ENCODE peak calls at places on chromosomes 4 and X, in four cellular contexts. L is A549, E is mucosa of descending colon, P is NT2/D1. R is an unnamed sample.

GRCh38 chrX:151981129-151981528 is 6.7 kb upstream of the GABRE start:
- DNase-seq in P (no peak), E (no peak), L (no peak), R (no peak)

GRCh38 chrX:113929004-113929403 is 654.9 kb upstream of the HTR2C start:
- DNase-seq in E (peak; percentile 47), L (peak; percentile 3), P (peak; percentile 75), R (peak; percentile 43)

GRCh38 chrX:56764975-56765791 is 36.1 kb downstream of the NBDY start:
- DNase-seq in E (no peak), P (no peak), L (no peak), R (no peak)

GRCh38 chr4:61064636-61065035 is 135.5 kb upstream of the ADGRL3 start:
- DNase-seq in L (no peak), P (no peak), E (no peak), R (no peak)

GRCh38 chrX:53284684-53285447 is 3.5 kb upstream of the IQSEC2 start:
- DNase-seq in E (peak; percentile 65), P (peak; percentile 43), L (peak; percentile 60), R (peak; percentile 48)

GRCh38 chr4:75831856-75832405 is 70.3 kb downstream of the PPEF2 start:
- DNase-seq in L (no peak), P (peak; percentile 25), E (peak; percentile 35), R (no peak)

GRCh38 chr4:100165809-100166208 is 24.5 kb downstream of the DDIT4L start:
- DNase-seq in P (no peak), L (no peak), E (no peak), R (no peak)

GRCh38 chr4:13529130-13529919 is 15.0 kb downstream of the NKX3-2 start:
- DNase-seq in P (no peak), L (no peak), E (no peak), R (no peak)

GRCh38 chr4:119131160-119131559 is 4.5 kb upstream of the MYOZ2 start:
- DNase-seq in L (no peak), E (no peak), P (no peak), R (no peak)
- H3K4me1 ChIP-seq in L (peaks cover 6% of the 10 kb centered on the region), E (no peaks in the 10 kb centered on the region), P (no peaks in the 10 kb centered on the region), R (no peaks in the 10 kb centered on the region)

DNA sequence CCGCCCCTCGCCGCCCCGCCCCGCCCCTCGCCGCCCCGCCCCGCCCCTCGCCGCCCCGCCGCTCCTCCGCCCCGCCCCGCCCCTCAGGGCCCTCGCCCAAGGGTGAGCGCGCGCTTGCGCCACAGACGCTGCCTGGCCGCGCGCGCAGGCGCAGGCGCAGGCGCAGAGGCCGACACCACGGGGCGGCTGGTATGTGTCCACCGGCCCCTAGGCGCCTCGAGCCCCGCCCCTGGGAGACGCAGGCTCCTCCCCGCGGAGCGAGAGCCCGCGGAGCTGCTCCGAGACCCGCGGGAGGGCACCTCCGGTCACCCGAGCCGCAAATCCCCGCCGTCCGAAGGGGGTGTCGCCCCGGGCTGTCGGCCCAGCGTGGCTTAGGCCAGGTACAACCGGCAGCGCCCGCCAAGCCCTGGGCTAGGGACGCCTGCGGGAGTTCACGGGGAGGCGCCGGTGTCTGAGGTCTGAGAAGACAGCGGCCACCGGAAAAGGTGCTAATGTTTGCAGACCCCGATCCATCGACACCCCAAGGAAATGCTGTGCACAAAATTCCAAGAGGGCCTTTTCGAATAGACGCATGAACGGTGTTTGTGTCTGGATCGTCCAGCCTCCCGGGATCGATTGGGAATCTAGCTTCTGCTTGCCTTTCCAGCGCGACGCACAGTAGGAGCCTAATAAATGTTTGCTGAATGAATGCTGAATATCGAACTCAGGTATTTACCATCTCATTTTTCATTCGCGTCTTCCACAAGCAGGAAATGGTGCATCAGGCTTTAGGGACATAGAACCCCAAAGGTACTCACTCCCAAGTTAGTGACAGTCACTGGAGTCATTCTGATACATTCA is 473 bp upstream of the CCNQ start:
- DNase-seq in E (peak; percentile 88), P (peak; percentile 54), L (peak; percentile 77), R (no peak)
- H3K4me1 ChIP-seq in E (peaks cover 5% of the 10 kb centered on the region), P (no peaks in the 10 kb centered on the region), L (peaks cover 17% of the 10 kb centered on the region), R (no peaks in the 10 kb centered on the region)

DNA sequence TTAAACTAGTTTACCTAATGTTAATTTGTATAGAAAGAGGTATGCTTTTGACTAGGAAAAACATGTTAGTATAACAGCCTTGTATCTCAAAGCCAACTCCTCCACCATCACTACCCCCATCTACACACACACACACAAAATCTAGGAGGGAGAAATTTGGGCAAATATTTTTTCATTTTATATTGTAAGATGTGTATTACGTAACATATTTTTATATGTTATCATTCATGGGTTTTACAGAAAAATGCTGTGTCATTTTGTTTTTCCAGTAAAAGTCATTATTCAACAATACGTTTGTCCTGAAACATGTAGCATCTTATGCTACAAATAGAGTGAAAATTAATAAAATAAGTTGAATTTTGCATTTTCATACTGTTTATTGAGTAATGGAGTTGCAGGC is 3.0 kb downstream of the SULT1B1 start:
- DNase-seq in L (no peak), E (no peak), P (no peak), R (no peak)
- H3K4me1 ChIP-seq in L (no peaks in the 10 kb centered on the region), E (peaks cover 15% of the 10 kb centered on the region), P (no peaks in the 10 kb centered on the region), R (no peaks in the 10 kb centered on the region)

DNA sequence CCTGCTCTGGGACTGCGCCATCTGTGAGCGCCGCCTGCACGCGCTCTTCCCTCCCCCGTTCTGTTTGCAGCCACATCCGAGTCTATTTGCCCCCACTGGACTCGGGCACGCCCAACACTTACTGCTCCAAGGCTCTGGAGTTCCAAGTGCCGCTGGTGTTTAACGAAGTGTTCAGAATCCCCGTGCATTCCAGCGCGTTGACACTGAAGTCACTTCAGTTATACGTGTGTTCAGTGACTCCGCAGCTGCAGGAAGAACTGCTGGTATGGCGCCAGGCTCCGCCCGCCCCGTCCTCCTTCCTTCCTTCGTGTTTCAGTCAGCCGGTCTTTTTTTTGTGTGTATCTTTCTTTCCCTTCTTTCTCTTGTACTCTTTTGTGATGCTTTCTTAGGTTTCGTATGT is 30.7 kb upstream of the CLCN4 start:
- DNase-seq in L (no peak), P (no peak), E (no peak), R (no peak)
- H3K4me1 ChIP-seq in L (no peaks in the 10 kb centered on the region), P (no peaks in the 10 kb centered on the region), E (no peaks in the 10 kb centered on the region), R (no peaks in the 10 kb centered on the region)

GRCh38 chrX:43679778-43680177 is 23.7 kb downstream of the MAOA start:
- DNase-seq in P (no peak), L (no peak), E (no peak), R (no peak)
- H3K4me1 ChIP-seq in P (no peaks in the 10 kb centered on the region), L (peaks cover 6% of the 10 kb centered on the region), E (peaks cover 12% of the 10 kb centered on the region), R (no peaks in the 10 kb centered on the region)

GRCh38 chrX:119072771-119073170 is at the start of gene CT47C1:
- DNase-seq in L (no peak), E (no peak), P (no peak), R (no peak)

GRCh38 chrX:119071381-119071780 is 1.4 kb upstream of the CT47C1 start:
- DNase-seq in L (no peak), P (no peak), E (no peak), R (no peak)

GRCh38 chrX:119067023-119067739 is 5.6 kb upstream of the CT47C1 start:
- DNase-seq in P (peak; percentile 23), L (peak; percentile 46), E (peak; percentile 63), R (no peak)

GRCh38 chrX:119069762-119070161 is 3.0 kb upstream of the CT47C1 start:
- DNase-seq in L (no peak), E (no peak), P (no peak), R (no peak)

GRCh38 chrX:119069128-119069527 is 3.7 kb upstream of the CT47C1 start:
- DNase-seq in E (no peak), P (no peak), L (no peak), R (no peak)
- H3K4me1 ChIP-seq in E (no peaks in the 10 kb centered on the region), P (no peaks in the 10 kb centered on the region), L (no peaks in the 10 kb centered on the region), R (no peaks in the 10 kb centered on the region)

DNA sequence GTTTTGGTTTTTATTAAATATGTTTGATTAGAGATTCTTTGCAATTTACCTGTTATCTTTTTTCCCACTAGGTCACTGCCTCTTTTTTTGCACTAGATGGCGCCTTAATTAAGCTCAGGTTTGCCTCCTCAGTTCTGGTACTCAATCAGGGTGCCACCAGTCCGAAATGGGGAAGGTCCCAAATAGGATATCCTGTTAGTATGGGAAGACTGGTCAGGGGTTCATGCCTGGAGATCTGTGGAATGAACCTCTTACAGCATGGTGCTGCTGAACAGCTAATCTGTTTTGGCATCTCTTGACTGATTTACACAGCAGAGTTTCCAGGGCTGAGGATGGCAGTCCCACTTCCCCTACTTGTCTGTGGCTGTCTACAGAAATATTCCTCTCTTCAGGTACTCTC is 24.2 kb upstream of the VSIG1 start:
- DNase-seq in L (no peak), P (no peak), E (no peak), R (no peak)
- H3K4me1 ChIP-seq in L (no peaks in the 10 kb centered on the region), P (peaks cover 5% of the 10 kb centered on the region), E (no peaks in the 10 kb centered on the region), R (no peaks in the 10 kb centered on the region)

GRCh38 chrX:119647089-119647488 is 40.9 kb upstream of the NKRF start:
- DNase-seq in E (no peak), L (no peak), P (no peak), R (no peak)
- H3K4me1 ChIP-seq in E (no peaks in the 10 kb centered on the region), L (no peaks in the 10 kb centered on the region), P (no peaks in the 10 kb centered on the region), R (no peaks in the 10 kb centered on the region)

DNA sequence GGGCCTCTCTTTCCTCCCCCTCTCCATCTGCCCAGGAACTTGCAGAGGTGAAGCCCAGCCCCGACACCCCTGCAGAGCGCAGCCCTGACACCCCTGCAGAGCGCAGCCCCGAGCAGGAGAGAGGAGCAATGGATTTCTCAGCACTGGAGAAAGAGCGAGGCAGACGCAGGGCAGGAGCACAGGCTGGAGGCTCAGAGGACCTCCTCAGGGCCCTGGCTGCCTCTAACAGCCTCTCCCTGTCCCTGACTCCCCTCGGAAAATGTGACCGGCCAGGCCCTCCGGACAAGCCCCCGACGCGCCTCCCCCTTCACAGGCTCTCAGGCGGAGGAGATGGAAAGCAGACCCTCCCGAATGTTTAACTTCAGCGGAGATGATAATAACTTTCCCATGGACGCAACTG is 200.8 kb upstream of the BCOR start:
- DNase-seq in E (no peak), L (no peak), P (no peak), R (no peak)
- H3K4me1 ChIP-seq in E (no peaks in the 10 kb centered on the region), L (no peaks in the 10 kb centered on the region), P (no peaks in the 10 kb centered on the region), R (peaks cover 2% of the 10 kb centered on the region)

GRCh38 chrX:101385795-101386541 is at the start of gene BTK:
- DNase-seq in P (no peak), L (no peak), E (peak; percentile 16), R (no peak)
- H3K4me1 ChIP-seq in P (peaks cover 3% of the 10 kb centered on the region), L (no peaks in the 10 kb centered on the region), E (no peaks in the 10 kb centered on the region), R (no peaks in the 10 kb centered on the region)

R was measured in iPS DF 6.9.